ENCODE peak calls at places on chromosomes 3 and 15, in eight cellular contexts. One of them, this sample, is unnamed. For H3K4me1, the result is how much of the 10 kb centered on the place peaks cover.

GRCh38 chr3:55333041-55333440 is 154.1 kb downstream of the WNT5A start:
- DNase-seq in adrenal gland: no peak
- DNase-seq in cardiac muscle cell: peak
- DNase-seq in tibial artery: no peak
- DNase-seq in tibial nerve: no peak
- DNase-seq in ovary: no peak
- DNase-seq in kidney: no peak
- DNase-seq in left ventricle myocardium inferior: no peak
- DNase-seq in this sample: no peak

GRCh38 chr3:63413523-63413922 is 135.4 kb downstream of the SYNPR start:
- DNase-seq in cardiac muscle cell: no peak
- DNase-seq in left ventricle myocardium inferior: no peak
- DNase-seq in tibial nerve: no peak
- DNase-seq in adrenal gland: no peak
- DNase-seq in ovary: no peak
- DNase-seq in kidney: no peak
- DNase-seq in tibial artery: no peak
- DNase-seq in this sample: no peak

GRCh38 chr15:88218557-88219214 is 37.9 kb downstream of the NTRK3 start:
- DNase-seq in adrenal gland: peak
- DNase-seq in tibial artery: no peak
- DNase-seq in tibial nerve: no peak
- DNase-seq in cardiac muscle cell: no peak
- DNase-seq in kidney: no peak
- DNase-seq in ovary: no peak
- DNase-seq in left ventricle myocardium inferior: no peak
- DNase-seq in this sample: no peak

GRCh38 chr3:170307998-170308398 is 49.5 kb upstream of the SKIL start:
- DNase-seq in ovary: no peak
- DNase-seq in cardiac muscle cell: peak
- DNase-seq in tibial nerve: no peak
- DNase-seq in adrenal gland: no peak
- DNase-seq in left ventricle myocardium inferior: no peak
- DNase-seq in tibial artery: no peak
- DNase-seq in kidney: no peak
- DNase-seq in this sample: peak

GRCh38 chr3:60351481-60351880 is 899.8 kb downstream of the FHIT start:
- DNase-seq in tibial nerve: no peak
- DNase-seq in left ventricle myocardium inferior: no peak
- DNase-seq in tibial artery: no peak
- DNase-seq in kidney: no peak
- DNase-seq in ovary: no peak
- DNase-seq in cardiac muscle cell: no peak
- DNase-seq in adrenal gland: no peak
- DNase-seq in this sample: no peak

GRCh38 chr15:58951388-58952060 is 18.0 kb upstream of the SLTM start:
- DNase-seq in adrenal gland: no peak
- DNase-seq in ovary: no peak
- DNase-seq in kidney: no peak
- DNase-seq in left ventricle myocardium inferior: no peak
- DNase-seq in cardiac muscle cell: peak
- DNase-seq in tibial artery: no peak
- DNase-seq in tibial nerve: no peak
- DNase-seq in this sample: no peak

GRCh38 chr3:61936344-61936937 is 375.1 kb downstream of the PTPRG start:
- DNase-seq in adrenal gland: no peak
- DNase-seq in left ventricle myocardium inferior: no peak
- DNase-seq in ovary: no peak
- DNase-seq in cardiac muscle cell: peak
- DNase-seq in kidney: no peak
- DNase-seq in tibial nerve: no peak
- DNase-seq in tibial artery: no peak
- DNase-seq in this sample: peak

GRCh38 chr3:53843195-53844177 is 2.7 kb downstream of the CHDH start:
- DNase-seq in tibial artery: no peak
- DNase-seq in ovary: no peak
- DNase-seq in left ventricle myocardium inferior: no peak
- DNase-seq in adrenal gland: peak
- DNase-seq in cardiac muscle cell: no peak
- DNase-seq in tibial nerve: no peak
- DNase-seq in kidney: no peak
- DNase-seq in this sample: no peak

GRCh38 chr3:183385698-183386590 is 42.5 kb downstream of the MCF2L2 start:
- DNase-seq in adrenal gland: peak
- DNase-seq in left ventricle myocardium inferior: no peak
- DNase-seq in tibial artery: peak
- DNase-seq in cardiac muscle cell: peak
- DNase-seq in kidney: no peak
- DNase-seq in tibial nerve: no peak
- DNase-seq in ovary: peak
- DNase-seq in this sample: peak

GRCh38 chr3:58784425-58784824 is 117.9 kb upstream of the FAM3D start:
- DNase-seq in kidney: no peak
- DNase-seq in tibial artery: no peak
- DNase-seq in ovary: no peak
- DNase-seq in tibial nerve: no peak
- DNase-seq in left ventricle myocardium inferior: no peak
- DNase-seq in cardiac muscle cell: no peak
- DNase-seq in adrenal gland: no peak
- DNase-seq in this sample: no peak

GRCh38 chr3:4601926-4602325 is 108.8 kb downstream of the ITPR1 start:
- DNase-seq in ovary: no peak
- DNase-seq in adrenal gland: no peak
- DNase-seq in tibial artery: no peak
- DNase-seq in tibial nerve: no peak
- DNase-seq in left ventricle myocardium inferior: no peak
- DNase-seq in kidney: no peak
- DNase-seq in cardiac muscle cell: peak
- DNase-seq in this sample: no peak

GRCh38 chr15:68025860-68026424 is 28.2 kb upstream of the PIAS1 start:
- DNase-seq in tibial nerve: no peak
- DNase-seq in adrenal gland: no peak
- DNase-seq in left ventricle myocardium inferior: no peak
- DNase-seq in ovary: no peak
- DNase-seq in kidney: no peak
- DNase-seq in cardiac muscle cell: peak
- DNase-seq in tibial artery: no peak
- DNase-seq in this sample: peak

GRCh38 chr3:140035856-140036255 is 100.9 kb downstream of the CLSTN2 start:
- DNase-seq in ovary: no peak
- DNase-seq in left ventricle myocardium inferior: no peak
- DNase-seq in cardiac muscle cell: no peak
- DNase-seq in adrenal gland: no peak
- DNase-seq in tibial artery: no peak
- DNase-seq in tibial nerve: no peak
- DNase-seq in kidney: no peak
- DNase-seq in this sample: no peak

GRCh38 chr3:184230603-184231528 is 1.5 kb downstream of the VWA5B2 start:
- DNase-seq in left ventricle myocardium inferior: no peak
- DNase-seq in tibial nerve: no peak
- DNase-seq in adrenal gland: peak
- DNase-seq in tibial artery: no peak
- DNase-seq in kidney: peak
- DNase-seq in cardiac muscle cell: no peak
- DNase-seq in ovary: no peak
- DNase-seq in this sample: no peak

GRCh38 chr3:62755285-62755684 is 119.9 kb downstream of the CADPS start:
- DNase-seq in kidney: no peak
- DNase-seq in tibial nerve: no peak
- DNase-seq in ovary: no peak
- DNase-seq in adrenal gland: peak
- DNase-seq in left ventricle myocardium inferior: no peak
- DNase-seq in cardiac muscle cell: no peak
- DNase-seq in tibial artery: no peak
- DNase-seq in this sample: no peak

GRCh38 chr3:141308588-141309218 is 59.6 kb upstream of the ZBTB38 start:
- DNase-seq in adrenal gland: peak
- DNase-seq in kidney: peak
- DNase-seq in left ventricle myocardium inferior: peak
- DNase-seq in tibial nerve: no peak
- DNase-seq in tibial artery: peak
- DNase-seq in ovary: peak
- DNase-seq in cardiac muscle cell: peak
- DNase-seq in this sample: peak

GRCh38 chr15:34795267-34796081 is at the start of gene ACTC1:
- DNase-seq in tibial artery: peak
- DNase-seq in adrenal gland: peak
- DNase-seq in left ventricle myocardium inferior: peak
- DNase-seq in tibial nerve: no peak
- DNase-seq in cardiac muscle cell: peak
- DNase-seq in kidney: peak
- DNase-seq in ovary: peak
- DNase-seq in this sample: no peak

GRCh38 chr3:116112686-116113085 is 332.6 kb downstream of the LSAMP start:
- DNase-seq in ovary: no peak
- DNase-seq in left ventricle myocardium inferior: no peak
- DNase-seq in kidney: no peak
- DNase-seq in tibial artery: no peak
- DNase-seq in adrenal gland: no peak
- DNase-seq in cardiac muscle cell: peak
- DNase-seq in tibial nerve: no peak
- DNase-seq in this sample: no peak

GRCh38 chr3:160929595-160929994 is 173.6 kb downstream of the PPM1L start:
- DNase-seq in adrenal gland: peak
- DNase-seq in cardiac muscle cell: peak
- DNase-seq in tibial nerve: no peak
- DNase-seq in tibial artery: no peak
- DNase-seq in ovary: no peak
- DNase-seq in kidney: peak
- DNase-seq in left ventricle myocardium inferior: peak
- DNase-seq in this sample: peak

GRCh38 chr3:117144832-117145231 is 435.3 kb downstream of the TUSC7 start:
- DNase-seq in cardiac muscle cell: peak
- DNase-seq in tibial artery: no peak
- DNase-seq in left ventricle myocardium inferior: no peak
- DNase-seq in kidney: no peak
- DNase-seq in tibial nerve: no peak
- DNase-seq in adrenal gland: no peak
- DNase-seq in ovary: no peak
- DNase-seq in this sample: no peak

GRCh38 chr3:78978037-78978436 is 789.8 kb downstream of the ROBO1 start:
- DNase-seq in tibial nerve: no peak
- DNase-seq in adrenal gland: no peak
- DNase-seq in cardiac muscle cell: peak
- DNase-seq in left ventricle myocardium inferior: no peak
- DNase-seq in ovary: no peak
- DNase-seq in kidney: no peak
- DNase-seq in tibial artery: no peak
- DNase-seq in this sample: no peak

GRCh38 chr3:103991461-103992115 is 1375.1 kb upstream of the ALCAM start:
- DNase-seq in cardiac muscle cell: no peak
- DNase-seq in ovary: no peak
- DNase-seq in adrenal gland: no peak
- DNase-seq in kidney: peak
- DNase-seq in tibial nerve: no peak
- DNase-seq in tibial artery: no peak
- DNase-seq in left ventricle myocardium inferior: no peak
- DNase-seq in this sample: no peak
- TF ChIP-seq CTCF in cardiac muscle cell: peak
- TF ChIP-seq CTCF in ovary: no peak
- TF ChIP-seq CTCF in adrenal gland: peak
- TF ChIP-seq CTCF in kidney: no peak
- TF ChIP-seq CTCF in tibial nerve: no peak
- TF ChIP-seq CTCF in tibial artery: no peak
- TF ChIP-seq CTCF in left ventricle myocardium inferior: no peak
- TF ChIP-seq CTCF in this sample: peak

GRCh38 chr3:195526492-195526891 is 16.6 kb downstream of the PPP1R2 start:
- DNase-seq in kidney: no peak
- DNase-seq in cardiac muscle cell: no peak
- DNase-seq in left ventricle myocardium inferior: no peak
- DNase-seq in adrenal gland: no peak
- DNase-seq in tibial artery: no peak
- DNase-seq in tibial nerve: no peak
- DNase-seq in ovary: no peak
- DNase-seq in this sample: no peak
- H3K4me1 ChIP-seq in kidney: under half
- H3K4me1 ChIP-seq in cardiac muscle cell: under half
- H3K4me1 ChIP-seq in left ventricle myocardium inferior: under half
- H3K4me1 ChIP-seq in adrenal gland: under half
- H3K4me1 ChIP-seq in tibial artery: under half
- H3K4me1 ChIP-seq in tibial nerve: under half
- H3K4me1 ChIP-seq in ovary: under half
- H3K4me1 ChIP-seq in this sample: under half

GRCh38 chr15:66588537-66588936 is 22.7 kb upstream of the LCTL start:
- DNase-seq in adrenal gland: no peak
- DNase-seq in ovary: no peak
- DNase-seq in left ventricle myocardium inferior: no peak
- DNase-seq in tibial artery: no peak
- DNase-seq in cardiac muscle cell: no peak
- DNase-seq in kidney: peak
- DNase-seq in tibial nerve: no peak
- DNase-seq in this sample: no peak
- TF ChIP-seq CTCF in adrenal gland: no peak
- TF ChIP-seq CTCF in ovary: no peak
- TF ChIP-seq CTCF in left ventricle myocardium inferior: no peak
- TF ChIP-seq CTCF in tibial artery: no peak
- TF ChIP-seq CTCF in cardiac muscle cell: peak
- TF ChIP-seq CTCF in kidney: no peak
- TF ChIP-seq CTCF in tibial nerve: no peak
- TF ChIP-seq CTCF in this sample: no peak

DNA sequence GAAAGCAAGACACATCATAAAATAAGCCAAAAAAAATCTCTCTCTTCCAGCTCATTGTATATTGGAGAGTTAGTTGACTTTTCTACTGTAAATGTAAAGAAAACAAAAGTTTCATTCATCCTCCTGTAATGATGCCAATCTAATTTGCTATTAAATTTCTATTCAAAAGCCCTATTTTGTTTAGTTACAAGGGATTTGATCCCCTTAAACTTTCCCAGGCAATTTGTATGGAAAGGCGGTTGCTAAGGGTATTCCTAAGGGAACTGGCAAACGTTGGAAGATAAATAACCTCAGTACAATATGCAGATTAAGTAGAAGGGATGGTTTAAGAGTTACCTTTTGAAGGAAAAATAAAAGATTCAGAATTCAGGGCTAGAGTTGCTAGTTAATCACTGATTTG is 352.7 kb downstream of the TIGIT start:
- DNase-seq in tibial nerve: no peak
- DNase-seq in left ventricle myocardium inferior: no peak
- DNase-seq in kidney: no peak
- DNase-seq in adrenal gland: no peak
- DNase-seq in tibial artery: no peak
- DNase-seq in ovary: no peak
- DNase-seq in cardiac muscle cell: no peak
- DNase-seq in this sample: no peak
- H3K4me1 ChIP-seq in tibial nerve: under half
- H3K4me1 ChIP-seq in left ventricle myocardium inferior: under half
- H3K4me1 ChIP-seq in kidney: under half
- H3K4me1 ChIP-seq in adrenal gland: under half
- H3K4me1 ChIP-seq in tibial artery: under half
- H3K4me1 ChIP-seq in ovary: under half
- H3K4me1 ChIP-seq in cardiac muscle cell: under half
- H3K4me1 ChIP-seq in this sample: under half

GRCh38 chr3:16319723-16320122 is 54.7 kb downstream of the OXNAD1 start:
- DNase-seq in kidney: no peak
- DNase-seq in ovary: no peak
- DNase-seq in cardiac muscle cell: no peak
- DNase-seq in tibial nerve: no peak
- DNase-seq in adrenal gland: no peak
- DNase-seq in left ventricle myocardium inferior: no peak
- DNase-seq in tibial artery: no peak
- DNase-seq in this sample: no peak
- TF ChIP-seq CTCF in kidney: no peak
- TF ChIP-seq CTCF in ovary: no peak
- TF ChIP-seq CTCF in cardiac muscle cell: no peak
- TF ChIP-seq CTCF in tibial nerve: no peak
- TF ChIP-seq CTCF in adrenal gland: no peak
- TF ChIP-seq CTCF in left ventricle myocardium inferior: no peak
- TF ChIP-seq CTCF in tibial artery: no peak
- TF ChIP-seq CTCF in this sample: no peak

GRCh38 chr15:74176262-74177208 is 3.0 kb downstream of the ISLR start:
- DNase-seq in tibial artery: peak
- DNase-seq in ovary: peak
- DNase-seq in left ventricle myocardium inferior: peak
- DNase-seq in cardiac muscle cell: no peak
- DNase-seq in adrenal gland: peak
- DNase-seq in kidney: no peak
- DNase-seq in tibial nerve: no peak
- DNase-seq in this sample: no peak
- H3K4me1 ChIP-seq in tibial artery: half or more
- H3K4me1 ChIP-seq in ovary: under half
- H3K4me1 ChIP-seq in left ventricle myocardium inferior: half or more
- H3K4me1 ChIP-seq in cardiac muscle cell: under half
- H3K4me1 ChIP-seq in adrenal gland: under half
- H3K4me1 ChIP-seq in kidney: under half
- H3K4me1 ChIP-seq in tibial nerve: under half
- H3K4me1 ChIP-seq in this sample: under half

This sample was measured in Caco-2.